ENCODE peak calls at places on chromosome 20, in seven cellular contexts. G, V, S, Q, P, D and H are unnamed samples.

GRCh38 chr20:12203399-12203798 is 285.7 kb downstream of the BTBD3 start:
- DNase-seq in G (no peak), V (no peak), S (no peak), Q (no peak), P (no peak), D (no peak), H (no peak)

GRCh38 chr20:58649288-58650180 is 1.5 kb upstream of the STX16 start:
- DNase-seq in G (no peak), V (no peak), S (no peak), Q (no peak), P (no peak), D (peak), H (peak)

GRCh38 chr20:17878912-17879602 is 89.5 kb downstream of the SNX5 start:
- DNase-seq in G (no peak), V (no peak), S (no peak), Q (peak), P (no peak), D (peak), H (no peak)

GRCh38 chr20:50320005-50320909 is 129.6 kb downstream of the CEBPB start:
- DNase-seq in G (no peak), V (no peak), S (no peak), Q (no peak), P (no peak), D (no peak), H (no peak)

GRCh38 chr20:30811896-30812671 is 445.4 kb upstream of the DEFB115 start:
- DNase-seq in G (no peak), V (peak), S (no peak), Q (peak), P (no peak), D (peak), H (no peak)

GRCh38 chr20:4012631-4013030 is 2.7 kb downstream of the RNF24 start:
- DNase-seq in G (no peak), V (no peak), S (no peak), Q (peak), P (no peak), D (no peak), H (no peak)

GRCh38 chr20:35006531-35006971 is 50.9 kb downstream of the MYH7B start:
- DNase-seq in G (no peak), V (no peak), S (no peak), Q (no peak), P (no peak), D (no peak), H (no peak)

GRCh38 chr20:32474967-32475819 is 109.9 kb downstream of the NOL4L start:
- DNase-seq in G (no peak), V (no peak), S (peak), Q (no peak), P (no peak), D (no peak), H (no peak)

GRCh38 chr20:36855241-36855657 is 20.7 kb upstream of the TLDC2 start:
- DNase-seq in G (peak), V (no peak), S (no peak), Q (no peak), P (no peak), D (no peak), H (no peak)

GRCh38 chr20:33163856-33164762 is 3.9 kb upstream of the BPIFA2 start:
- DNase-seq in G (no peak), V (no peak), S (no peak), Q (no peak), P (no peak), D (no peak), H (no peak)

GRCh38 chr20:36856691-36857635 is 19.0 kb upstream of the TLDC2 start:
- DNase-seq in G (no peak), V (no peak), S (peak), Q (no peak), P (no peak), D (peak), H (no peak)

GRCh38 chr20:47284373-47284772 is 72.1 kb downstream of the ZMYND8 start:
- DNase-seq in G (no peak), V (no peak), S (no peak), Q (no peak), P (no peak), D (no peak), H (no peak)

GRCh38 chr20:25573288-25574251 is 11.8 kb downstream of the NINL start:
- DNase-seq in G (no peak), V (no peak), S (no peak), Q (no peak), P (no peak), D (no peak), H (no peak)

GRCh38 chr20:14407336-14407735 is 69.9 kb upstream of the FLRT3 start:
- DNase-seq in G (no peak), V (no peak), S (no peak), Q (no peak), P (no peak), D (no peak), H (no peak)

GRCh38 chr20:13249118-13249859 is 28.2 kb downstream of the ISM1 start:
- DNase-seq in G (no peak), V (no peak), S (no peak), Q (no peak), P (no peak), D (no peak), H (no peak)